ENCODE peak calls at places on chromosomes 11 and 22, in five cellular contexts. I, L, U, C and S are unnamed samples.
A peak's percentile ranks its signal among the peaks of the same experiment; 100 is the strongest.

GRCh38 chr22:22893077-22893805 is 5.6 kb downstream of the IGLL5 start:
- DNase-seq in I (no peak), L (no peak), U (no peak), C (no peak), S (no peak)

GRCh38 chr11:124109377-124109776 is 5.9 kb upstream of the VWA5A start:
- DNase-seq in I (no peak), L (no peak), U (no peak), C (no peak), S (no peak)

GRCh38 chr11:13073119-13073981 is 64.2 kb downstream of the RASSF10 start:
- DNase-seq in I (no peak), L (peak; percentile 76), U (no peak), C (no peak), S (no peak)

GRCh38 chr22:48894064-48894671 is 933.5 kb downstream of the BRD1 start:
- DNase-seq in I (no peak), L (no peak), U (no peak), C (no peak), S (no peak)

GRCh38 chr11:35267504-35267903 is 128.5 kb downstream of the CD44 start:
- DNase-seq in I (no peak), L (no peak), U (no peak), C (no peak), S (no peak)

GRCh38 chr22:44957267-44957905 is 52.4 kb downstream of the PHF21B start:
- DNase-seq in I (no peak), L (no peak), U (no peak), C (no peak), S (no peak)

GRCh38 chr11:19873730-19874129 is 161.1 kb downstream of the NAV2 start:
- DNase-seq in I (no peak), L (no peak), U (no peak), C (no peak), S (no peak)

GRCh38 chr11:130448416-130449068 is at the start of gene ADAMTS15:
- DNase-seq in I (peak; percentile 83), L (peak; percentile 51), U (peak; percentile 48), C (peak; percentile 57), S (peak; percentile 75)

GRCh38 chr11:94511932-94512781 is at the start of gene C11orf97:
- DNase-seq in I (no peak), L (no peak), U (peak; percentile 53), C (peak; percentile 75), S (peak; percentile 83)

GRCh38 chr11:13110929-13111812 is 102.1 kb downstream of the RASSF10 start:
- DNase-seq in I (no peak), L (no peak), U (no peak), C (no peak), S (no peak)

GRCh38 chr11:19508166-19508565 is 204.5 kb upstream of the NAV2 start:
- DNase-seq in I (no peak), L (no peak), U (no peak), C (no peak), S (no peak)

GRCh38 chr11:89436071-89436470 is 55.1 kb downstream of the NOX4 start:
- DNase-seq in I (no peak), L (no peak), U (no peak), C (no peak), S (no peak)

GRCh38 chr11:67503119-67504022 is 1.8 kb downstream of the PITPNM1 start:
- DNase-seq in I (no peak), L (no peak), U (no peak), C (no peak), S (no peak)

GRCh38 chr22:30198152-30198845 is 48.3 kb downstream of the LIF start:
- DNase-seq in I (no peak), L (no peak), U (no peak), C (no peak), S (no peak)

GRCh38 chr22:37732699-37733607 is 36.1 kb downstream of the TRIOBP start:
- DNase-seq in I (no peak), L (no peak), U (peak; percentile 17), C (no peak), S (no peak)

GRCh38 chr22:37735054-37735453 is 38.2 kb downstream of the TRIOBP start:
- DNase-seq in I (no peak), L (no peak), U (peak; percentile 44), C (peak; percentile 39), S (peak; percentile 74)

GRCh38 chr22:37734402-37734700 is 37.5 kb downstream of the TRIOBP start:
- DNase-seq in I (no peak), L (no peak), U (peak; percentile 38), C (no peak), S (no peak)

GRCh38 chr22:37733625-37734401 is 37.0 kb downstream of the TRIOBP start:
- DNase-seq in I (no peak), L (no peak), U (peak; percentile 59), C (no peak), S (no peak)

DNA sequence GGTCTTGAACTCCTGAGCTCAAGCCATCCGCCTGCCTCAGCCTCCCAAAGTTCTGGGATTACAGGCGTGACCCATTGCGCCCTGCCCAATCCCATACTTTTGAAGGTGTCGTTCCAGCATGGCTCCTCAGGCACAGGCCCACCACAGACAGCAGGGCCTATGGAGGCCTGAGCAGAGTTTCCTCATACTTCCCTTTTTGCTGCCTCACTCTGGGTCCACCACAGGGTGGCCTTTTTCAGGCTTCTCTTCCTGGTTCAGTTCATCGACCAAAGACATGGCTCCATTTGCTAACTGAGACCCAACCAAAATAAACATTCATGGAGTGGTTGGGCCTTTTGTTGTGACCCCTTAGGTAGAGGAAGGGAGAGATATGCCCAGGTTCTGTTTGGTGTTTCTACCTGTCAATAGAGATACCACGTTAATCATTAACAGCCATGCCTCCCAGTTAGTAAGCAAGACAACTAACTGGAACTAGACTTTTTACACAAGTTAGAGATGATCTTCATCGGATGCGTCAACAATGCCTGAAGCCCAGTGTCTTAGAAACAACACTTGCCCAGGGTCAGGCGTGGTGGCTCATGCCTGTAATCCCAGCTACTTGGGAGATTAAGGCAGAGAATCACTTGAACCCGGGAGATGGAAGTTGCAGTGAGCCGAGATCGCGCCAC is 35.1 kb downstream of the TRIOBP start:
- DNase-seq in I (no peak), L (no peak), U (no peak), C (no peak), S (no peak)
- TF ChIP-seq POLR2A in I (no peak), L (no peak), U (no peak), C (no peak), S (no peak)

DNA sequence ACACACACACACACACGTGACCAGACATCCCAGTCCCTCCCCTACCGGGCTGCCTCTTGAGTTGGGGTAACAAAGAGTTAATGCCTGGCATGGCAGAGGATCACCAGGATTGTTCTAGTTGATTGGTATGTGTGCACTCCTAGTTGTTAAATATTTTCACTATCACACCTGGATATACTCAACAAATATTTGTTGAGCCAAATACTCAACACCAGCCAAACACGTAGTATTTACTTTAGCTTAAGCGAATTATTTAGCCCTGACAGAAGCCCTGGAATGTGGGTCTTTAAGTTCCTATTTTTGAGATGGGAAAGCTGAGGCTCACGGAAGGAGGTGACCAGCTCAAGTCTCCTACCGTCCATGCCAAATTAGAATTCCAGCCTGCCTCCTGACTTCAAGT is 10.5 kb downstream of the CD3E start:
- DNase-seq in I (no peak), L (no peak), U (no peak), C (no peak), S (no peak)
- H3K4me3 ChIP-seq in I (no peak overlapping the region), L (no peak overlapping the region), U (no peak overlapping the region), C (no peak overlapping the region), S (no peak overlapping the region)

DNA sequence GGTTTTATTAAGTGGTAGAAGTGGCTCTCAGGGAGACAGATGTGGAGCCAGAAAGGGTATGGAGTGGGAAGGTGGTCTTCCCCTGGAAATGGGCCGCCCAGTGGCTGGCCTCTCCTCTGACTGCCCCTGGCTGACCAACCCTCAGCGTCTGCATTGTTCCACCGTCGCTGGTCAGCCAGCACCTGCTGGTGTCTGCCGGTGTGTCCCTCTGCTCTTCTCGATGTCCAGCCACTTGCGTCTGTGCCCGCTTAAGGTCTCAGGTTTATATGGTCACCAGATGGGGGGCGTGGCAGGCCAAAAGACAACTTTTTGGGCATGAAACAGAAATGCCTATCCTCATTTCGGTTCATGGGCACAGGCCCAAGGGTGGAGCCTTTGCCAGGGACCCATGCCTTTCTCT is 1221.5 kb downstream of the JRKL start:
- DNase-seq in I (no peak), L (no peak), U (no peak), C (no peak), S (no peak)
- TF ChIP-seq CTCF in I (no peak), L (no peak), U (no peak), C (no peak), S (no peak)

GRCh38 chr11:121575963-121576290 is 123.2 kb upstream of the SORL1-AS1 start:
- DNase-seq in I (no peak), L (no peak), U (no peak), C (no peak), S (no peak)

GRCh38 chr11:121580154-121580553 is 127.4 kb upstream of the SORL1-AS1 start:
- DNase-seq in I (no peak), L (no peak), U (no peak), C (no peak), S (no peak)

GRCh38 chr11:121577106-121577505 is 124.3 kb upstream of the SORL1-AS1 start:
- DNase-seq in I (no peak), L (no peak), U (no peak), C (no peak), S (no peak)

GRCh38 chr11:121576531-121576930 is 123.8 kb upstream of the SORL1-AS1 start:
- DNase-seq in I (no peak), L (no peak), U (no peak), C (no peak), S (peak; percentile 74)

DNA sequence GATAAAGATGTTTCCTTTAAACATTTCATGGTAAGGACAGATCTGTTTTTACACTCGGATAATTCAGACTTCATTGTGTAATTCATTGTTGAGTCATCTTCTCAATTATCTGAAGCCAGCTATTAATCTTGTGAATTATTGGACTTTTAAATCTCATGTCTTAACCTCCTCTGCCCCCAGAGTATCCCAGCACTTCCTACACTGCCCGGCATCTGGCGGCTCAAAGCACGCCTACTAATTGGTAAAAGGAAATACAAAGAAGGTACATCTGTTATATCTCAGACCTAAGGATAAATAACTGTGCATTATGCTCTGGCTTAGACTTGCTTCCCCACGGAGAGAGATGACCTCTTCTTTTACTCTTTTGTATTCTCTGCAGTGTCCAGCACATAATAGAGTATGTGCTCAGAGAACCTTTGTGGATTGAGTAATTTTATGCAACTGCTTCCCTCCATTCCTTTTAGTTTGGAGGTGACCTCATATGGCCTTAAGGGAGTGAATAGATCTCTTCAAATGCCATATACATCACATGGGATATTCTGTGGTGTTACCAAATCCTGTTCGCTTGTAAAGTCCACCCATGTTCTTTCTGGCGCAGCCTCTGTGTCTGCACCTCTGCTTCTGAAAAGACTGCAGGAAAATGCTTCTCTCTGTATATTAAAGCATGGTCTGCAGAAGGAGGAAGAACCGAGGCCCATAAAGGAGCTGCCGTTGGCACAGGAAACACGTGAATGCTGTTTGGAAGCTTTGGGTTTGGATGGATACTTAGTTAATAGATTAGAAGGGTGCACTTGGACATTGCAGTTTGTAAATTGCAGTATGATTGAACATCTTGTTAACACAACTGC is 125.7 kb upstream of the SORL1-AS1 start:
- DNase-seq in I (no peak), L (no peak), U (no peak), C (no peak), S (no peak)
- TF ChIP-seq POLR2A in I (no peak), L (no peak), U (no peak), C (no peak), S (no peak)